ENCODE peak calls at places on chromosomes 4 and X, in seven cellular contexts. W is midbrain; X is HuH-7.5; V is H4; A is iPS DF 6.9; S is H1; R is stimulated activated CD4-positive, alpha-beta T cell treated with anti-CD3 and anti-CD28 coated beads, Interleukin-2, amount 100 ng/mL, for 24 hours. G is an unnamed sample.

GRCh38 chrX:51894697-51895336 is 1.4 kb downstream of the MAGED1 start:
- DNase-seq in W (peak), X (no peak), V (peak), A (no peak), S (peak), R (no peak), G (no peak)

GRCh38 chrX:13489451-13489850 is 80.0 kb upstream of the EGFL6 start:
- DNase-seq in W (no peak), X (no peak), V (no peak), A (no peak), S (no peak), R (no peak), G (no peak)

GRCh38 chrX:53261573-53261972 is 19.8 kb downstream of the IQSEC2 start:
- DNase-seq in W (no peak), X (no peak), V (no peak), A (no peak), S (no peak), R (no peak), G (no peak)

GRCh38 chrX:68273887-68274286 is 159.4 kb downstream of the OPHN1 start:
- DNase-seq in W (no peak), X (no peak), V (no peak), A (peak), S (no peak), R (no peak), G (no peak)

GRCh38 chr4:145012841-145013240 is 85.2 kb downstream of the ANAPC10 start:
- DNase-seq in W (no peak), X (no peak), V (peak), A (no peak), S (no peak), R (no peak), G (no peak)

GRCh38 chrX:104318330-104319009 is 63.7 kb upstream of the ESX1 start:
- DNase-seq in W (no peak), X (no peak), V (peak), A (no peak), S (no peak), R (no peak), G (no peak)

GRCh38 chrX:18548996-18549395 is 122.9 kb downstream of the RS1 start:
- DNase-seq in W (no peak), X (no peak), V (no peak), A (no peak), S (no peak), R (no peak), G (no peak)

GRCh38 chr4:52873191-52873590 is 11.1 kb downstream of the RASL11B start:
- DNase-seq in W (peak), X (peak), V (no peak), A (no peak), S (no peak), R (no peak), G (no peak)

GRCh38 chr4:74146581-74147129 is 11.3 kb upstream of the MTHFD2L start:
- DNase-seq in W (no peak), X (no peak), V (no peak), A (no peak), S (no peak), R (no peak), G (no peak)

GRCh38 chr4:3322059-3322550 is 29.3 kb downstream of the RGS12 start:
- DNase-seq in W (peak), X (no peak), V (no peak), A (no peak), S (no peak), R (no peak), G (no peak)

GRCh38 chrX:10681167-10681566 is 60.8 kb upstream of the MID1 start:
- DNase-seq in W (no peak), X (no peak), V (no peak), A (no peak), S (no peak), R (no peak), G (no peak)

GRCh38 chr4:30718889-30719252 is 1.3 kb upstream of the PCDH7 start:
- DNase-seq in W (peak), X (no peak), V (peak), A (no peak), S (no peak), R (no peak), G (no peak)

GRCh38 chrX:16743604-16744325 is 24.4 kb downstream of the SYAP1 start:
- DNase-seq in W (no peak), X (no peak), V (peak), A (no peak), S (no peak), R (no peak), G (no peak)